ENCODE peak calls at places on chromosome 13, in ten cellular contexts. C is HEK293T, Z is tibial artery, H is ovary, S is retina, Y is AG20443, G is upper lobe of right lung, F is Calu3, E is dorsolateral prefrontal cortex, M is myocyte. Q is an unnamed sample.

GRCh38 chr13:105519766-105520165 is 1015.7 kb downstream of the EFNB2 start:
- DNase-seq in S (no peak), H (no peak), F (no peak), Y (no peak), G (no peak), M (no peak), Z (no peak), E (no peak), C (no peak), Q (no peak)

GRCh38 chr13:43924549-43925245 is 45.0 kb downstream of the LACC1 start:
- DNase-seq in C (no peak), F (no peak), E (no peak), M (no peak), S (no peak), Z (no peak), Y (no peak), H (no peak), G (no peak), Q (no peak)

GRCh38 chr13:75135325-75135825 is 346.6 kb downstream of the TBC1D4 start:
- DNase-seq in H (no peak), F (no peak), E (no peak), Y (peak), G (no peak), S (no peak), M (peak), C (no peak), Z (no peak), Q (peak)

GRCh38 chr13:49996166-49996915 is 501 bp upstream of the TRIM13 start:
- DNase-seq in H (peak), M (peak), Y (peak), C (peak), S (peak), G (peak), E (peak), Z (peak), F (peak), Q (peak)

GRCh38 chr13:39038569-39038898 is 278 bp downstream of the NHLRC3 start:
- DNase-seq in G (no peak), S (no peak), M (no peak), H (no peak), Z (no peak), E (no peak), C (no peak), Y (peak), F (peak), Q (no peak)

GRCh38 chr13:20160346-20161274 is at the start of gene GJA3:
- DNase-seq in C (peak), H (no peak), F (peak), M (peak), E (no peak), Y (peak), G (no peak), Z (no peak), S (peak), Q (peak)

GRCh38 chr13:79525458-79525857 is 44.5 kb downstream of the NDFIP2 start:
- DNase-seq in E (no peak), C (no peak), Y (no peak), G (no peak), M (no peak), Z (no peak), F (no peak), H (no peak), S (no peak), Q (peak)

GRCh38 chr13:95256086-95256485 is 45.2 kb downstream of the ABCC4 start:
- DNase-seq in E (no peak), G (no peak), H (no peak), F (peak), C (no peak), Z (no peak), S (no peak), Y (peak), M (peak), Q (peak)

GRCh38 chr13:75250526-75251183 is 231.3 kb downstream of the TBC1D4 start:
- DNase-seq in M (no peak), G (no peak), Y (peak), E (no peak), H (no peak), Z (no peak), C (no peak), S (no peak), F (no peak), Q (peak)

GRCh38 chr13:101265934-101266333 is 150.4 kb downstream of the NALCN start:
- DNase-seq in S (no peak), Y (no peak), G (no peak), H (no peak), C (no peak), Z (no peak), F (no peak), E (no peak), M (no peak), Q (no peak)

GRCh38 chr13:52160053-52160452 is 656 bp upstream of the NEK3 start:
- DNase-seq in H (no peak), Y (no peak), M (no peak), Z (no peak), S (no peak), E (no peak), G (no peak), F (no peak), C (no peak), Q (no peak)

GRCh38 chr13:22929391-22930126 is 251.2 kb upstream of the SGCG start:
- DNase-seq in Y (no peak), E (no peak), M (peak), C (no peak), F (no peak), S (no peak), Z (no peak), H (no peak), G (no peak), Q (no peak)

GRCh38 chr13:98994896-98995295 is 17.0 kb upstream of the DOCK9 start:
- DNase-seq in C (no peak), F (no peak), E (no peak), Y (no peak), S (no peak), Z (no peak), G (no peak), H (no peak), M (no peak), Q (no peak)

GRCh38 chr13:29125145-29125933 is 305.2 kb downstream of the MTUS2 start:
- DNase-seq in M (no peak), C (no peak), S (no peak), E (no peak), G (no peak), Y (no peak), Z (no peak), F (no peak), H (no peak), Q (no peak)

GRCh38 chr13:29362849-29363604 is 232.5 kb downstream of the SLC7A1 start:
- DNase-seq in Z (no peak), S (peak), E (peak), C (peak), F (peak), Y (peak), M (peak), G (no peak), H (peak), Q (peak)

GRCh38 chr13:110209950-110210603 is 96.9 kb downstream of the COL4A1 start:
- DNase-seq in F (no peak), Y (no peak), G (no peak), S (no peak), Z (no peak), E (no peak), H (no peak), C (no peak), M (no peak), Q (no peak)

GRCh38 chr13:51797664-51798488 is 6.1 kb downstream of the DHRS12 start:
- DNase-seq in Z (no peak), M (peak), E (no peak), S (peak), G (no peak), C (peak), Y (peak), F (peak), H (no peak), Q (peak)

GRCh38 chr13:97313481-97313880 is 91.3 kb downstream of the MBNL2 start:
- DNase-seq in E (no peak), Z (no peak), Y (no peak), C (no peak), H (no peak), F (no peak), S (no peak), G (no peak), M (peak), Q (no peak)

GRCh38 chr13:21137696-21138095 is 38.7 kb downstream of the SKA3 start:
- DNase-seq in G (no peak), Y (no peak), F (peak), E (no peak), Z (no peak), M (no peak), H (no peak), S (no peak), C (no peak), Q (peak)

GRCh38 chr13:65921933-65922332 is 1308.2 kb downstream of the PCDH9 start:
- DNase-seq in G (no peak), F (no peak), Y (no peak), E (no peak), Z (no peak), M (no peak), S (no peak), H (no peak), C (no peak), Q (no peak)

GRCh38 chr13:84366484-84366883 is 484.2 kb upstream of the SLITRK1 start:
- DNase-seq in Y (no peak), S (no peak), G (no peak), E (no peak), C (no peak), Z (no peak), H (no peak), M (no peak), F (no peak), Q (peak)

GRCh38 chr13:114222461-114222968 is 12.2 kb upstream of the CDC16 start:
- DNase-seq in M (peak), F (no peak), G (no peak), S (no peak), E (no peak), Z (no peak), H (peak), C (no peak), Y (no peak), Q (peak)

GRCh38 chr13:33794576-33794975 is 23.4 kb upstream of the RFC3 start:
- DNase-seq in H (no peak), Y (no peak), M (peak), S (no peak), E (no peak), C (no peak), G (no peak), F (no peak), Z (no peak), Q (peak)

GRCh38 chr13:108919036-108919907 is 289.9 kb downstream of the MYO16 start:
- DNase-seq in F (no peak), Y (no peak), S (peak), G (no peak), C (no peak), M (no peak), E (no peak), H (no peak), Z (no peak), Q (no peak)

GRCh38 chr13:110503979-110504499 is 57.5 kb downstream of the RAB20 start:
- DNase-seq in E (no peak), S (no peak), H (no peak), M (no peak), Y (no peak), C (no peak), F (no peak), G (no peak), Z (no peak), Q (no peak)

GRCh38 chr13:111458739-111459138 is 138.3 kb downstream of the TEX29 start:
- DNase-seq in G (no peak), S (no peak), F (no peak), H (no peak), Z (no peak), Y (no peak), M (peak), C (no peak), E (peak), Q (no peak)

GRCh38 chr13:27288397-27288796 is 17.8 kb downstream of the RASL11A start:
- DNase-seq in Y (no peak), S (no peak), C (no peak), H (no peak), E (no peak), G (no peak), M (no peak), F (no peak), Z (no peak), Q (no peak)

GRCh38 chr13:49610176-49610575 is 18.1 kb upstream of the ARL11 start:
- DNase-seq in F (no peak), H (no peak), Z (no peak), M (peak), E (no peak), S (no peak), G (no peak), Y (no peak), C (no peak), Q (no peak)

GRCh38 chr13:95191821-95192220 is 109.4 kb downstream of the ABCC4 start:
- DNase-seq in G (peak), F (peak), M (peak), E (peak), Y (peak), S (peak), H (peak), Z (peak), C (peak), Q (peak)

GRCh38 chr13:47178090-47178950 is 281.5 kb upstream of the HTR2A start:
- DNase-seq in M (no peak), F (no peak), H (no peak), G (no peak), Z (no peak), E (no peak), S (no peak), C (no peak), Y (no peak), Q (no peak)

Q was measured in fibroblast of pulmonary artery.